ENCODE peak calls at places on chromosomes 11 and 22, in six cellular contexts. M is tibial nerve, H is HCT116, K is mesenchymal stem cell, C is neural progenitor cell, V is right lobe of liver. I is an unnamed sample. For H3K4me1, the result is how much of the 10 kb centered on the place peaks cover.

GRCh38 chr22:38531251-38531956 is 25.3 kb upstream of the DDX17 start:
- DNase-seq in M (no peak), H (no peak), K (no peak), C (no peak), V (no peak), I (no peak)

GRCh38 chr11:18749681-18750319 is 23.8 kb upstream of the IGSF22 start:
- DNase-seq in M (no peak), H (no peak), K (peak), C (no peak), V (no peak), I (peak)

GRCh38 chr11:36385121-36385530 is 89.0 kb downstream of the PRR5L start:
- DNase-seq in M (no peak), H (no peak), K (peak), C (no peak), V (no peak), I (no peak)

GRCh38 chr11:69862331-69862761 is 43.1 kb upstream of the FGF3 start:
- DNase-seq in M (no peak), H (no peak), K (no peak), C (no peak), V (no peak), I (no peak)

GRCh38 chr11:5367461-5368074 is 16.0 kb upstream of the OR51M1 start:
- DNase-seq in M (no peak), H (no peak), K (peak), C (no peak), V (no peak), I (peak)

GRCh38 chr11:44257338-44258189 is 52.4 kb downstream of the ALX4 start:
- DNase-seq in M (no peak), H (no peak), K (no peak), C (no peak), V (no peak), I (no peak)

GRCh38 chr11:125215951-125216350 is 51.4 kb downstream of the PKNOX2 start:
- DNase-seq in M (no peak), H (no peak), K (peak), C (no peak), V (peak), I (no peak)

GRCh38 chr22:48406161-48406560 is 1421.5 kb downstream of the BRD1 start:
- DNase-seq in M (no peak), H (no peak), K (no peak), C (no peak), V (no peak), I (no peak)

GRCh38 chr22:33832558-33833151 is 87.6 kb downstream of the LARGE1 start:
- DNase-seq in M (no peak), H (no peak), K (no peak), C (no peak), V (peak), I (no peak)

GRCh38 chr11:18599739-18600230 is at the start of gene MISFA:
- DNase-seq in M (no peak), H (no peak), K (no peak), C (no peak), V (no peak), I (no peak)

GRCh38 chr11:35206616-35207015 is 67.6 kb downstream of the CD44 start:
- DNase-seq in M (no peak), H (no peak), K (no peak), C (no peak), V (no peak), I (no peak)

GRCh38 chr11:124961972-124962609 is 8.1 kb downstream of the CCDC15 start:
- DNase-seq in M (no peak), H (peak), K (peak), C (peak), V (no peak), I (no peak)

GRCh38 chr22:23897320-23897719 is 3.1 kb downstream of the MIF start:
- DNase-seq in M (no peak), H (no peak), K (no peak), C (no peak), V (no peak), I (no peak)

GRCh38 chr11:60175860-60176275 is 7.0 kb downstream of the MS4A6A start:
- DNase-seq in M (no peak), H (no peak), K (no peak), C (no peak), V (no peak), I (no peak)

GRCh38 chr11:130737041-130737830 is 179.0 kb downstream of the SNX19 start:
- DNase-seq in M (no peak), H (no peak), K (no peak), C (no peak), V (no peak), I (no peak)

GRCh38 chr22:40449676-40450035 is 79.3 kb downstream of the SGSM3 start:
- DNase-seq in M (no peak), H (no peak), K (peak), C (no peak), V (no peak), I (no peak)

GRCh38 chr22:46126853-46127385 is 23.4 kb upstream of the PPARA start:
- DNase-seq in M (no peak), H (no peak), K (no peak), C (no peak), V (no peak), I (no peak)
- H3K4me1 ChIP-seq in M (under half), H (under half), K (under half), C (under half), V (under half), I (under half)

GRCh38 chr11:3853935-3854659 is 1.4 kb upstream of the STIM1 start:
- DNase-seq in M (no peak), H (no peak), K (no peak), C (no peak), V (no peak), I (peak)
- H3K4me3 ChIP-seq in M (no peak), H (peak), K (no peak), C (peak), V (no peak), I (no peak)

GRCh38 chr11:133011604-133012003 is 520.7 kb downstream of the OPCML start:
- DNase-seq in M (no peak), H (no peak), K (no peak), C (no peak), V (no peak), I (no peak)

GRCh38 chr11:133007020-133007584 is 525.2 kb downstream of the OPCML start:
- DNase-seq in M (no peak), H (no peak), K (no peak), C (no peak), V (no peak), I (no peak)

GRCh38 chr11:133015457-133015856 is 516.8 kb downstream of the OPCML start:
- DNase-seq in M (no peak), H (no peak), K (no peak), C (no peak), V (no peak), I (no peak)

GRCh38 chr11:133012803-133013202 is 519.5 kb downstream of the OPCML start:
- DNase-seq in M (no peak), H (no peak), K (no peak), C (no peak), V (no peak), I (no peak)
- H3K4me1 ChIP-seq in M (under half), H (under half), K (under half), C (under half), V (under half), I (under half)

GRCh38 chr22:25447067-25447688 is 117.3 kb upstream of the GRK3 start:
- DNase-seq in M (no peak), H (no peak), K (no peak), C (no peak), V (no peak), I (no peak)
- H3K4me3 ChIP-seq in M (no peak), H (peak), K (no peak), C (no peak), V (no peak), I (no peak)

DNA sequence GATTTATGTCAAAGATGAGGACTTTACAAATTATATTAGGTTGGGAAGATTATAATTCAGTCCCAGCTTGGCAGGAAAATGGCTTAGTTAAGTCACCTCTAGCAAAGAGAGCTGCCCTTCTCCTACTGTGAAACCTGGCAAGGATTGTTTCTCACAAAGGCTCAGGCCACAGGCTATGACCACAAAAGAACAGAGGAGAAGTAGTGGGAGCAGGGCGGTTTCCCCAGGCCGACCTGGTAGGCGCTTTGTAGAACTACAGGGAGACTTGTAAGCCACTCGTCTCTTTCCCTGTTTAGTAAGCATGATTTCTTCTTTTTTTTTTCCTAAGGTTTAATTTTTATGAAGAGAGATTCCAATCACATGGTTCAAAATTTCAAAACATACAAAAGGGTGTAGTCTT is 4.5 kb downstream of the SNAP29 start:
- DNase-seq in M (no peak), H (no peak), K (no peak), C (no peak), V (no peak), I (no peak)
- H3K4me1 ChIP-seq in M (half or more), H (under half), K (under half), C (under half), V (under half), I (under half)

DNA sequence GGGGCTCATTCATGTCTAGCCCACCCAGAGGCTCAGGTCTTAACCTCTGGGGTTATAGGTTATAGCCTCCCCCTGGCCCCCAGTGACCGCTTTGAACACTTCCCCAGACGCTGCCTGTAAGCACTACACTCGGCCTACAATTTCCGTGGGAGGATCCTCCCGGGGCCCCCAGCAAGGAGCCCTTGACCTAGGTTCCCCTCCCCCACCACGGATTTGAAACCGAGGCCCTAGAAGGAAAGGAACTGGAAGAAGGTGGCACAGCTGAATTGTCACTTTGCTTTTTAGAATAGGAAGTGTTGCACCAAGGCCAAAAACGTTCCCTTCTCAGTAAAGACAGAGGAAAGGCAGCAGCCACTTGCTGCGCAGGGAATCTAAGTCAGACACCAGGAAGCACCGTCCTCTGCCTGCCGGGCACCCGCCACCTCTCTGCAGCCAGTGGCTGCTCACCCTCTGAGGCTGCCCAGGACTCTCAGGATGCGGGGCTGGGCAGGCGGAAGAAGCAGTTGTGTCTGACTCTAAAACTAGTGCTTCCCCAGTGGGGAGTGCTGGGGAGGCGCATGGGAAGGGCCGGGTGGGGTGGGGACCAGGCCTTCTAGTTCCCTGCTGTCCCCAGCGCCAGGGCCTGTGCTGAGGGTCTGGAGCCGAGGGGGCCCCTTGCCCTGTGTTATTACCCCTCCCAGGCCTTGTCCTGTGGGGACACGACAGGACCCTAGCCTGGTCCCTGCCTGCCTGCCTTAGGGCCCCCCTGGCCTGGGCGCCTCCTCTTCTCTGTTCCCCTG is 7.9 kb upstream of the FLRT1 start:
- DNase-seq in M (no peak), H (no peak), K (no peak), C (no peak), V (no peak), I (no peak)
- H3K4me3 ChIP-seq in M (no peak), H (no peak), K (no peak), C (no peak), V (no peak), I (no peak)

DNA sequence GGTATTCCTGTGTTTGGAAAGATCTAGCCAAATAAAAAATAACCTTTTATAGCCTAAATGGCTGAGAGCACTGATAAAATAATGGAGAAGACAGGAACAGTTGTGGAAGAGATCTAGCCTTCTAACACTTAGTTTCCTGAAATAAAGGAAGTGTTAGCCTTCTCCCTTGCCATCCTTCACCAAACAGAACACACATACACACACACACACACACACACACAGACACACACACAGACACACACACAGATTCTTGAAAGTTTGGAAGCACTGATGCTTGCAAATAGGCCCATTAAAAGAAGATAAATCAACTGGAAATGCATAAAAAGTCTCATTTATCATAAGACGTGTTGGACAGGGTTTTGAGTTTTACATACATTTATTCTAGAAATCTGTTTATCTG is 37.5 kb downstream of the KIRREL3 start:
- DNase-seq in M (no peak), H (no peak), K (no peak), C (no peak), V (no peak), I (no peak)
- H3K4me1 ChIP-seq in M (under half), H (under half), K (under half), C (under half), V (under half), I (under half)